ENCODE peak calls at places on chromosomes 6 and 20, in six cellular contexts. One of them, this sample, is unnamed.

GRCh38 chr6:157648561-157648960 is 174.5 kb upstream of the SNX9 start:
- DNase-seq in heart right ventricle: no peak
- DNase-seq in amygdala: no peak
- DNase-seq in activated CD4-positive, CD25-positive, alpha-beta regulatory T cell treated with anti-CD3 and anti-CD28 coated beads, Interleukin-2, amount 50 U/mL, for 72 hours: no peak
- DNase-seq in activated T-helper 9 cell treated with anti-CD3 and anti-CD28 coated beads, Interleukin-2, amount 50 U/mL, for 16 hours: no peak
- DNase-seq in ovary: no peak
- DNase-seq in this sample: no peak

GRCh38 chr6:35415065-35415880 is 36.9 kb upstream of the FANCE start:
- DNase-seq in heart right ventricle: peak; percentile 58
- DNase-seq in amygdala: peak; percentile 86
- DNase-seq in activated CD4-positive, CD25-positive, alpha-beta regulatory T cell treated with anti-CD3 and anti-CD28 coated beads, Interleukin-2, amount 50 U/mL, for 72 hours: no peak
- DNase-seq in activated T-helper 9 cell treated with anti-CD3 and anti-CD28 coated beads, Interleukin-2, amount 50 U/mL, for 16 hours: no peak
- DNase-seq in ovary: peak; percentile 84
- DNase-seq in this sample: peak; percentile 77

GRCh38 chr20:39563406-39563805 is 601.3 kb downstream of the DHX35 start:
- DNase-seq in heart right ventricle: no peak
- DNase-seq in amygdala: no peak
- DNase-seq in activated CD4-positive, CD25-positive, alpha-beta regulatory T cell treated with anti-CD3 and anti-CD28 coated beads, Interleukin-2, amount 50 U/mL, for 72 hours: no peak
- DNase-seq in activated T-helper 9 cell treated with anti-CD3 and anti-CD28 coated beads, Interleukin-2, amount 50 U/mL, for 16 hours: no peak
- DNase-seq in ovary: no peak
- DNase-seq in this sample: peak; percentile 66

GRCh38 chr20:49846206-49846807 is 33.7 kb downstream of the SLC9A8 start:
- DNase-seq in heart right ventricle: no peak
- DNase-seq in amygdala: peak; percentile 17
- DNase-seq in activated CD4-positive, CD25-positive, alpha-beta regulatory T cell treated with anti-CD3 and anti-CD28 coated beads, Interleukin-2, amount 50 U/mL, for 72 hours: peak; percentile 43
- DNase-seq in activated T-helper 9 cell treated with anti-CD3 and anti-CD28 coated beads, Interleukin-2, amount 50 U/mL, for 16 hours: no peak
- DNase-seq in ovary: no peak
- DNase-seq in this sample: peak; percentile 83

GRCh38 chr6:130324657-130325056 is 41.2 kb upstream of the TMEM200A start:
- DNase-seq in heart right ventricle: no peak
- DNase-seq in amygdala: no peak
- DNase-seq in activated CD4-positive, CD25-positive, alpha-beta regulatory T cell treated with anti-CD3 and anti-CD28 coated beads, Interleukin-2, amount 50 U/mL, for 72 hours: no peak
- DNase-seq in activated T-helper 9 cell treated with anti-CD3 and anti-CD28 coated beads, Interleukin-2, amount 50 U/mL, for 16 hours: no peak
- DNase-seq in ovary: no peak
- DNase-seq in this sample: no peak

GRCh38 chr20:41618807-41619294 is 674 bp upstream of the CHD6 start:
- DNase-seq in heart right ventricle: no peak
- DNase-seq in amygdala: peak; percentile 51
- DNase-seq in activated CD4-positive, CD25-positive, alpha-beta regulatory T cell treated with anti-CD3 and anti-CD28 coated beads, Interleukin-2, amount 50 U/mL, for 72 hours: peak; percentile 30
- DNase-seq in activated T-helper 9 cell treated with anti-CD3 and anti-CD28 coated beads, Interleukin-2, amount 50 U/mL, for 16 hours: no peak
- DNase-seq in ovary: no peak
- DNase-seq in this sample: no peak

GRCh38 chr20:25623225-25623735 is 534 bp downstream of the NANP start:
- DNase-seq in heart right ventricle: peak; percentile 47
- DNase-seq in amygdala: peak; percentile 15
- DNase-seq in activated CD4-positive, CD25-positive, alpha-beta regulatory T cell treated with anti-CD3 and anti-CD28 coated beads, Interleukin-2, amount 50 U/mL, for 72 hours: no peak
- DNase-seq in activated T-helper 9 cell treated with anti-CD3 and anti-CD28 coated beads, Interleukin-2, amount 50 U/mL, for 16 hours: peak; percentile 10
- DNase-seq in ovary: peak; percentile 67
- DNase-seq in this sample: peak; percentile 29

GRCh38 chr20:2311329-2311728 is 15.5 kb downstream of the TGM3 start:
- DNase-seq in heart right ventricle: no peak
- DNase-seq in amygdala: no peak
- DNase-seq in activated CD4-positive, CD25-positive, alpha-beta regulatory T cell treated with anti-CD3 and anti-CD28 coated beads, Interleukin-2, amount 50 U/mL, for 72 hours: no peak
- DNase-seq in activated T-helper 9 cell treated with anti-CD3 and anti-CD28 coated beads, Interleukin-2, amount 50 U/mL, for 16 hours: no peak
- DNase-seq in ovary: no peak
- DNase-seq in this sample: no peak

GRCh38 chr6:161922631-161923119 is 648.8 kb upstream of the AGPAT4 start:
- DNase-seq in heart right ventricle: peak; percentile 34
- DNase-seq in amygdala: no peak
- DNase-seq in activated CD4-positive, CD25-positive, alpha-beta regulatory T cell treated with anti-CD3 and anti-CD28 coated beads, Interleukin-2, amount 50 U/mL, for 72 hours: no peak
- DNase-seq in activated T-helper 9 cell treated with anti-CD3 and anti-CD28 coated beads, Interleukin-2, amount 50 U/mL, for 16 hours: no peak
- DNase-seq in ovary: no peak
- DNase-seq in this sample: peak; percentile 84

GRCh38 chr6:124470803-124471202 is 491.4 kb upstream of the RNF217 start:
- DNase-seq in heart right ventricle: no peak
- DNase-seq in amygdala: no peak
- DNase-seq in activated CD4-positive, CD25-positive, alpha-beta regulatory T cell treated with anti-CD3 and anti-CD28 coated beads, Interleukin-2, amount 50 U/mL, for 72 hours: no peak
- DNase-seq in activated T-helper 9 cell treated with anti-CD3 and anti-CD28 coated beads, Interleukin-2, amount 50 U/mL, for 16 hours: no peak
- DNase-seq in ovary: no peak
- DNase-seq in this sample: no peak

GRCh38 chr20:22248052-22248667 is 336.2 kb downstream of the FOXA2 start:
- DNase-seq in heart right ventricle: no peak
- DNase-seq in amygdala: peak; percentile 23
- DNase-seq in activated CD4-positive, CD25-positive, alpha-beta regulatory T cell treated with anti-CD3 and anti-CD28 coated beads, Interleukin-2, amount 50 U/mL, for 72 hours: no peak
- DNase-seq in activated T-helper 9 cell treated with anti-CD3 and anti-CD28 coated beads, Interleukin-2, amount 50 U/mL, for 16 hours: no peak
- DNase-seq in ovary: no peak
- DNase-seq in this sample: peak; percentile 57

GRCh38 chr6:12595161-12595792 is 121.3 kb upstream of the PHACTR1 start:
- DNase-seq in heart right ventricle: no peak
- DNase-seq in amygdala: no peak
- DNase-seq in activated CD4-positive, CD25-positive, alpha-beta regulatory T cell treated with anti-CD3 and anti-CD28 coated beads, Interleukin-2, amount 50 U/mL, for 72 hours: no peak
- DNase-seq in activated T-helper 9 cell treated with anti-CD3 and anti-CD28 coated beads, Interleukin-2, amount 50 U/mL, for 16 hours: no peak
- DNase-seq in ovary: no peak
- DNase-seq in this sample: no peak

GRCh38 chr20:39277185-39277584 is 315.0 kb downstream of the DHX35 start:
- DNase-seq in heart right ventricle: no peak
- DNase-seq in amygdala: no peak
- DNase-seq in activated CD4-positive, CD25-positive, alpha-beta regulatory T cell treated with anti-CD3 and anti-CD28 coated beads, Interleukin-2, amount 50 U/mL, for 72 hours: no peak
- DNase-seq in activated T-helper 9 cell treated with anti-CD3 and anti-CD28 coated beads, Interleukin-2, amount 50 U/mL, for 16 hours: no peak
- DNase-seq in ovary: no peak
- DNase-seq in this sample: no peak

GRCh38 chr20:53493201-53493908 is 100.3 kb downstream of the ZNF217 start:
- DNase-seq in heart right ventricle: no peak
- DNase-seq in amygdala: no peak
- DNase-seq in activated CD4-positive, CD25-positive, alpha-beta regulatory T cell treated with anti-CD3 and anti-CD28 coated beads, Interleukin-2, amount 50 U/mL, for 72 hours: no peak
- DNase-seq in activated T-helper 9 cell treated with anti-CD3 and anti-CD28 coated beads, Interleukin-2, amount 50 U/mL, for 16 hours: no peak
- DNase-seq in ovary: no peak
- DNase-seq in this sample: no peak

GRCh38 chr6:155177369-155177961 is 86.3 kb upstream of the CLDN20 start:
- DNase-seq in heart right ventricle: no peak
- DNase-seq in amygdala: no peak
- DNase-seq in activated CD4-positive, CD25-positive, alpha-beta regulatory T cell treated with anti-CD3 and anti-CD28 coated beads, Interleukin-2, amount 50 U/mL, for 72 hours: no peak
- DNase-seq in activated T-helper 9 cell treated with anti-CD3 and anti-CD28 coated beads, Interleukin-2, amount 50 U/mL, for 16 hours: no peak
- DNase-seq in ovary: no peak
- DNase-seq in this sample: peak; percentile 65

GRCh38 chr6:110285306-110286060 is 72.7 kb downstream of the METTL24 start:
- DNase-seq in heart right ventricle: no peak
- DNase-seq in amygdala: no peak
- DNase-seq in activated CD4-positive, CD25-positive, alpha-beta regulatory T cell treated with anti-CD3 and anti-CD28 coated beads, Interleukin-2, amount 50 U/mL, for 72 hours: no peak
- DNase-seq in activated T-helper 9 cell treated with anti-CD3 and anti-CD28 coated beads, Interleukin-2, amount 50 U/mL, for 16 hours: no peak
- DNase-seq in ovary: no peak
- DNase-seq in this sample: peak; percentile 64

GRCh38 chr6:14889698-14890593 is 355.9 kb upstream of the JARID2 start:
- DNase-seq in heart right ventricle: no peak
- DNase-seq in amygdala: no peak
- DNase-seq in activated CD4-positive, CD25-positive, alpha-beta regulatory T cell treated with anti-CD3 and anti-CD28 coated beads, Interleukin-2, amount 50 U/mL, for 72 hours: no peak
- DNase-seq in activated T-helper 9 cell treated with anti-CD3 and anti-CD28 coated beads, Interleukin-2, amount 50 U/mL, for 16 hours: no peak
- DNase-seq in ovary: no peak
- DNase-seq in this sample: no peak

GRCh38 chr20:52001999-52002666 is 189.4 kb downstream of the ZFP64 start:
- DNase-seq in heart right ventricle: no peak
- DNase-seq in amygdala: no peak
- DNase-seq in activated CD4-positive, CD25-positive, alpha-beta regulatory T cell treated with anti-CD3 and anti-CD28 coated beads, Interleukin-2, amount 50 U/mL, for 72 hours: no peak
- DNase-seq in activated T-helper 9 cell treated with anti-CD3 and anti-CD28 coated beads, Interleukin-2, amount 50 U/mL, for 16 hours: no peak
- DNase-seq in ovary: no peak
- DNase-seq in this sample: peak; percentile 47

GRCh38 chr6:19866900-19867627 is 29.9 kb downstream of the ID4 start:
- DNase-seq in heart right ventricle: no peak
- DNase-seq in amygdala: no peak
- DNase-seq in activated CD4-positive, CD25-positive, alpha-beta regulatory T cell treated with anti-CD3 and anti-CD28 coated beads, Interleukin-2, amount 50 U/mL, for 72 hours: no peak
- DNase-seq in activated T-helper 9 cell treated with anti-CD3 and anti-CD28 coated beads, Interleukin-2, amount 50 U/mL, for 16 hours: no peak
- DNase-seq in ovary: no peak
- DNase-seq in this sample: peak; percentile 33

GRCh38 chr6:27505209-27506027 is 32.5 kb upstream of the ZNF184 start:
- DNase-seq in heart right ventricle: no peak
- DNase-seq in amygdala: no peak
- DNase-seq in activated CD4-positive, CD25-positive, alpha-beta regulatory T cell treated with anti-CD3 and anti-CD28 coated beads, Interleukin-2, amount 50 U/mL, for 72 hours: peak; percentile 62
- DNase-seq in activated T-helper 9 cell treated with anti-CD3 and anti-CD28 coated beads, Interleukin-2, amount 50 U/mL, for 16 hours: peak; percentile 29
- DNase-seq in ovary: peak; percentile 71
- DNase-seq in this sample: peak; percentile 97

GRCh38 chr20:60011512-60012507 is 53.6 kb downstream of the CDH26 start:
- DNase-seq in heart right ventricle: no peak
- DNase-seq in amygdala: no peak
- DNase-seq in activated CD4-positive, CD25-positive, alpha-beta regulatory T cell treated with anti-CD3 and anti-CD28 coated beads, Interleukin-2, amount 50 U/mL, for 72 hours: no peak
- DNase-seq in activated T-helper 9 cell treated with anti-CD3 and anti-CD28 coated beads, Interleukin-2, amount 50 U/mL, for 16 hours: no peak
- DNase-seq in ovary: no peak
- DNase-seq in this sample: no peak

GRCh38 chr6:166852484-166852975 is 103.8 kb downstream of the RNASET2 start:
- DNase-seq in heart right ventricle: no peak
- DNase-seq in amygdala: no peak
- DNase-seq in activated CD4-positive, CD25-positive, alpha-beta regulatory T cell treated with anti-CD3 and anti-CD28 coated beads, Interleukin-2, amount 50 U/mL, for 72 hours: no peak
- DNase-seq in activated T-helper 9 cell treated with anti-CD3 and anti-CD28 coated beads, Interleukin-2, amount 50 U/mL, for 16 hours: no peak
- DNase-seq in ovary: no peak
- DNase-seq in this sample: no peak

GRCh38 chr20:52454660-52455059 is 263.1 kb upstream of the ZFP64 start:
- DNase-seq in heart right ventricle: no peak
- DNase-seq in amygdala: no peak
- DNase-seq in activated CD4-positive, CD25-positive, alpha-beta regulatory T cell treated with anti-CD3 and anti-CD28 coated beads, Interleukin-2, amount 50 U/mL, for 72 hours: no peak
- DNase-seq in activated T-helper 9 cell treated with anti-CD3 and anti-CD28 coated beads, Interleukin-2, amount 50 U/mL, for 16 hours: no peak
- DNase-seq in ovary: no peak
- DNase-seq in this sample: no peak

GRCh38 chr6:34745277-34746103 is 11.8 kb upstream of the SNRPC start:
- DNase-seq in heart right ventricle: no peak
- DNase-seq in amygdala: no peak
- DNase-seq in activated CD4-positive, CD25-positive, alpha-beta regulatory T cell treated with anti-CD3 and anti-CD28 coated beads, Interleukin-2, amount 50 U/mL, for 72 hours: no peak
- DNase-seq in activated T-helper 9 cell treated with anti-CD3 and anti-CD28 coated beads, Interleukin-2, amount 50 U/mL, for 16 hours: no peak
- DNase-seq in ovary: no peak
- DNase-seq in this sample: no peak

GRCh38 chr6:80003841-80004198 is 629 bp upstream of the TTK start:
- DNase-seq in heart right ventricle: peak; percentile 16
- DNase-seq in amygdala: no peak
- DNase-seq in activated CD4-positive, CD25-positive, alpha-beta regulatory T cell treated with anti-CD3 and anti-CD28 coated beads, Interleukin-2, amount 50 U/mL, for 72 hours: no peak
- DNase-seq in activated T-helper 9 cell treated with anti-CD3 and anti-CD28 coated beads, Interleukin-2, amount 50 U/mL, for 16 hours: peak; percentile 8
- DNase-seq in ovary: no peak
- DNase-seq in this sample: no peak

GRCh38 chr6:104888066-104888465 is 28.3 kb upstream of the HACE1 start:
- DNase-seq in heart right ventricle: no peak
- DNase-seq in amygdala: no peak
- DNase-seq in activated CD4-positive, CD25-positive, alpha-beta regulatory T cell treated with anti-CD3 and anti-CD28 coated beads, Interleukin-2, amount 50 U/mL, for 72 hours: no peak
- DNase-seq in activated T-helper 9 cell treated with anti-CD3 and anti-CD28 coated beads, Interleukin-2, amount 50 U/mL, for 16 hours: no peak
- DNase-seq in ovary: no peak
- DNase-seq in this sample: no peak